ENCODE peak calls at places on chromosomes 6 and 20, in six cellular contexts. R is ovary; A is activated naive CD4-positive, alpha-beta T cell; V is GDM1; N is C1 segment of cervical spinal cord; E is astrocyte of the cerebellum. K is an unnamed sample.

GRCh38 chr6:53178837-53179432 is 30.3 kb upstream of the GCM1 start:
- DNase-seq in E (no peak), N (no peak), R (no peak), A (no peak), V (no peak), K (no peak)

GRCh38 chr6:160739955-160740354 is 37.9 kb downstream of the PLG start:
- DNase-seq in N (no peak), E (no peak), V (no peak), A (no peak), R (no peak), K (no peak)

GRCh38 chr6:165468361-165468760 is 159.0 kb upstream of the C6orf118 start:
- DNase-seq in E (no peak), N (no peak), R (no peak), A (no peak), V (no peak), K (no peak)

GRCh38 chr6:70289299-70289698 is 13.6 kb downstream of the COL9A1 start:
- DNase-seq in N (no peak), R (no peak), E (no peak), V (no peak), A (no peak), K (peak; percentile 25)

GRCh38 chr6:41965429-41966213 is 24.0 kb upstream of the CCND3 start:
- DNase-seq in R (no peak), N (no peak), E (no peak), A (no peak), V (no peak), K (no peak)

GRCh38 chr20:31605902-31606677 is 1.0 kb downstream of the ID1 start:
- DNase-seq in N (peak; percentile 7), E (no peak), R (peak; percentile 50), V (no peak), A (no peak), K (no peak)

GRCh38 chr6:149277621-149278020 is 39.9 kb upstream of the TAB2 start:
- DNase-seq in V (no peak), E (no peak), R (no peak), N (no peak), A (no peak), K (no peak)

GRCh38 chr6:107555449-107555848 is 65.5 kb downstream of the SOBP start:
- DNase-seq in A (no peak), V (no peak), R (no peak), N (no peak), E (no peak), K (no peak)

GRCh38 chr6:104943781-104944180 is 13.1 kb upstream of the LIN28B start:
- DNase-seq in N (no peak), E (peak; percentile 11), A (no peak), R (no peak), V (no peak), K (peak; percentile 45)

GRCh38 chr6:1821188-1822183 is 211.8 kb downstream of the FOXC1 start:
- DNase-seq in V (no peak), E (no peak), A (no peak), R (no peak), N (peak; percentile 9), K (no peak)

GRCh38 chr6:8875986-8876385 is 440.6 kb upstream of the SLC35B3 start:
- DNase-seq in N (no peak), R (no peak), E (no peak), V (no peak), A (no peak), K (no peak)

GRCh38 chr6:82738773-82739172 is 326.9 kb downstream of the UBE3D start:
- DNase-seq in V (no peak), E (no peak), A (no peak), N (no peak), R (no peak), K (no peak)

GRCh38 chr6:84872996-84873395 is 108.6 kb upstream of the TBX18 start:
- DNase-seq in V (no peak), R (no peak), A (no peak), E (no peak), N (no peak), K (no peak)

GRCh38 chr6:146041282-146041681 is 12.4 kb downstream of the GRM1 start:
- DNase-seq in E (peak; percentile 18), N (no peak), A (no peak), V (no peak), R (no peak), K (no peak)

GRCh38 chr20:9112541-9113515 is 43.9 kb downstream of the PLCB4 start:
- DNase-seq in A (no peak), V (no peak), R (no peak), N (no peak), E (peak; percentile 55), K (no peak)

GRCh38 chr6:169263836-169264608 is 10.4 kb upstream of the THBS2 start:
- DNase-seq in R (no peak), V (no peak), E (peak; percentile 24), N (no peak), A (no peak), K (no peak)

GRCh38 chr6:27605401-27606342 is 132.8 kb upstream of the ZNF184 start:
- DNase-seq in R (no peak), V (no peak), N (no peak), A (no peak), E (peak; percentile 16), K (no peak)

GRCh38 chr20:52830598-52830997 is 141.6 kb upstream of the TSHZ2 start:
- DNase-seq in E (no peak), R (no peak), V (no peak), A (no peak), N (no peak), K (no peak)

K was measured in T47D.